ENCODE peak calls at places on chromosomes 16 and 17, in six cellular contexts. C is iPS DF 6.9, Q is AG10803, V is hepatocyte, G is gastrocnemius medialis, O is stomach. K is an unnamed sample.

GRCh38 chr16:85166699-85167588 is 54.7 kb upstream of the CIBAR2 start:
- DNase-seq in V (no peak), G (no peak), C (no peak), O (no peak), Q (no peak), K (no peak)

GRCh38 chr17:72393553-72393952 is 272.7 kb downstream of the SOX9 start:
- DNase-seq in Q (peak), C (no peak), V (no peak), O (no peak), G (no peak), K (no peak)

GRCh38 chr16:69435977-69436729 is 11.7 kb downstream of the CYB5B start:
- DNase-seq in Q (no peak), O (peak), V (no peak), C (no peak), G (no peak), K (peak)

GRCh38 chr16:8720080-8720966 is 45.9 kb downstream of the ABAT start:
- DNase-seq in V (peak), C (no peak), O (no peak), Q (no peak), G (no peak), K (peak)

GRCh38 chr17:58391302-58391984 is 25.9 kb downstream of the RNF43 start:
- DNase-seq in G (no peak), Q (no peak), C (no peak), O (peak), V (peak), K (no peak)

GRCh38 chr16:86512860-86513470 is 2.6 kb downstream of the FOXF1 start:
- DNase-seq in G (no peak), V (no peak), C (no peak), Q (no peak), O (no peak), K (peak)

GRCh38 chr16:28538733-28539596 is at the start of gene NUPR1:
- DNase-seq in V (peak), O (peak), Q (peak), G (peak), C (no peak), K (peak)

GRCh38 chr17:74528491-74529199 is 2.6 kb downstream of the CD300LB start:
- DNase-seq in V (no peak), Q (no peak), C (no peak), O (peak), G (peak), K (peak)

GRCh38 chr17:29663155-29663554 is 40.4 kb upstream of the CORO6 start:
- DNase-seq in G (peak), O (no peak), Q (peak), C (no peak), V (peak), K (no peak)

GRCh38 chr16:82580293-82580900 is 46.4 kb upstream of the CDH13 start:
- DNase-seq in C (no peak), Q (peak), G (peak), O (peak), V (peak), K (peak)

GRCh38 chr17:17352836-17353624 is 49.9 kb downstream of the NT5M start:
- DNase-seq in V (no peak), O (no peak), C (no peak), G (no peak), Q (no peak), K (peak)

GRCh38 chr16:12758670-12759558 is 44.8 kb downstream of the CPPED1 start:
- DNase-seq in Q (no peak), V (no peak), O (no peak), G (no peak), C (no peak), K (peak)

GRCh38 chr16:64408699-64409098 is 713.2 kb downstream of the CDH11 start:
- DNase-seq in G (no peak), V (no peak), Q (no peak), C (peak), O (no peak), K (no peak)

GRCh38 chr17:48630009-48630924 is 4.1 kb upstream of the HOXB9 start:
- DNase-seq in O (no peak), V (no peak), Q (no peak), C (no peak), G (no peak), K (peak)

GRCh38 chr17:57215317-57215716 is 41.0 kb upstream of the MSI2 start:
- DNase-seq in C (no peak), V (peak), G (peak), Q (no peak), O (peak), K (no peak)

GRCh38 chr17:29579866-29580771 is 9.3 kb downstream of the GIT1 start:
- DNase-seq in Q (peak), C (no peak), V (peak), G (peak), O (peak), K (peak)

GRCh38 chr17:7334938-7335538 is 1.3 kb upstream of the ACAP1 start:
- DNase-seq in C (no peak), O (no peak), V (no peak), Q (no peak), G (no peak), K (no peak)

GRCh38 chr17:21108651-21109050 is 18.1 kb upstream of the DHRS7B start:
- DNase-seq in G (no peak), V (no peak), C (no peak), O (no peak), Q (no peak), K (peak)

GRCh38 chr16:71357681-71358080 is 842 bp upstream of the CALB2 start:
- DNase-seq in Q (no peak), C (no peak), G (no peak), O (no peak), V (no peak), K (peak)

GRCh38 chr16:79757163-79757562 is 156.6 kb upstream of the MAF start:
- DNase-seq in G (no peak), Q (no peak), O (no peak), C (no peak), V (no peak), K (no peak)

GRCh38 chr16:10168258-10168657 is 14.0 kb downstream of the GRIN2A start:
- DNase-seq in O (no peak), V (no peak), C (no peak), Q (peak), G (no peak), K (no peak)

DNA sequence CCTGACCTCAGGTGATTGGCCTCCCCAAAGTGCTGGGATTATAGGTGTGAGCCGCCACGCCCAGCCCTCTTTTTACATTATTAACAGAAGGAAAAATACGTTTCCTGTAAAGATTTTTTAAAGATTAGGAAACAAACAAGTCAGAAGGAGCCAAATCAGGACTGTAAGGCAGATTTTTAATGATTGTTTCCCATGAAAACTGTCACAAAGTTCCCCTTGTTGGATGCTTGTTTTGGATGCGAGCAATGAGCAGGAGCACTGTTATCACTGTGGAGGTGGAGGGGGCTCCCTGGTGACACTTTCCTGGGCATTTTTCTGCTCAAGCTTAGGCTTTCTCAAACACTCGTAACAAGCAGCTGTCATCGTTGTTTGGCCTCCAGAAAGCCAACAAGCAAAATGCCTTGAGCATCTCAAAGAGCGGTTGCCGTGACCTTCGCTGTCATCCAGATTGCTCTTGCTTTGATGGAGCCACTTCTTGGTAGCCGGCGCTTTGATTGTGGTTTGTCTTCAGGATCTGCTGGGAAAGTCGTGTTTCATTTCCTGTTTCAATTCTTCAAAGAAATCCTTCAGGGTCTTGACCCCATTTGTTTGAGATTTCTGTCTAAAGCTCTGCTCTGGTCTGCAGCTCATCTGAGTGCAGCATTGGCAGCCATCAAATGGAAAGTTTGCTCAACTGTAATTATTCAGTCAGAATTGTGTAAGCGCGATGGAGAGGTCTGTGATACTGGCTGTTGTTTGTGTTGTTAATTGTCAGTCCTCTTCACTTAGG is 128.7 kb downstream of the RPTOR start:
- DNase-seq in O (no peak), G (no peak), V (no peak), C (no peak), Q (no peak), K (peak)
- H3K4me3 ChIP-seq in O (no peak), G (no peak), V (no peak), C (no peak), Q (no peak), K (no peak)

GRCh38 chr17:3827124-3827773 is 18.8 kb downstream of the NCBP3 start:
- DNase-seq in V (peak), O (peak), C (peak), Q (peak), G (peak), K (peak)

GRCh38 chr17:3821101-3821500 is 20.1 kb upstream of the ITGAE start:
- DNase-seq in V (no peak), G (no peak), Q (no peak), O (no peak), C (no peak), K (no peak)

GRCh38 chr17:3828852-3829232 is 17.2 kb downstream of the NCBP3 start:
- DNase-seq in V (no peak), G (no peak), Q (no peak), C (no peak), O (no peak), K (no peak)

GRCh38 chr17:3828151-3828851 is 17.7 kb downstream of the NCBP3 start:
- DNase-seq in C (no peak), Q (peak), V (no peak), G (peak), O (peak), K (no peak)

DNA sequence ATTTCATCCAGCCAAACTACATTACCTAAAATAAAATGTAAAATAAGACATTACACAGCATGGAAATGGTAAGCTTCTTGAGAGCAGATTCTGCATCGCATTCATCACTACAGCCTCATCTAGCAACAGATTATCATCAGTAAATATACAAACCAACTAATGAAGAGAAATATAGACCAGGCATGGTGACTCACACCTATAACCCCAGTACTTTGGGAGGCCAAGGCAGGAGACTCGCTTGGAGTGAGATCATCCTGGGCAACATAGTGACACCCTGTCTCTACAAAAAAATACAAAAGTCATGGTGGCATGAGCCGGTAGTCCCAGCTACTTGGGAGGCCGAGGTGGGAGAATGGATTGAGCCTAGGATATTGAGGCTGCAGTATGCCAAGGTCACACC is 19.9 kb downstream of the NCBP3 start:
- DNase-seq in Q (no peak), C (no peak), V (no peak), O (no peak), G (no peak), K (no peak)
- H3K4me3 ChIP-seq in Q (no peak), C (no peak), V (no peak), O (no peak), G (no peak), K (no peak)

GRCh38 chr16:67883872-67884261 is 818 bp upstream of the NRN1L start:
- DNase-seq in O (peak), V (peak), Q (no peak), G (peak), C (peak), K (peak)

GRCh38 chr16:67883146-67883871 is 1.4 kb upstream of the NRN1L start:
- DNase-seq in C (no peak), O (no peak), G (no peak), Q (peak), V (peak), K (no peak)

GRCh38 chr16:67885976-67886375 is 1.3 kb downstream of the NRN1L start:
- DNase-seq in O (no peak), C (no peak), G (no peak), V (no peak), Q (no peak), K (no peak)

GRCh38 chr16:67885545-67885944 is 860 bp downstream of the NRN1L start:
- DNase-seq in O (no peak), V (no peak), Q (no peak), G (no peak), C (no peak), K (peak)

GRCh38 chr16:67884684-67885083 is at the start of gene NRN1L:
- DNase-seq in Q (peak), G (peak), C (peak), O (peak), V (peak), K (peak)
- H3K4me3 ChIP-seq in Q (no peak), G (no peak), C (no peak), O (peak), V (no peak), K (no peak)

GRCh38 chr16:67892375-67892774 is 679 bp upstream of the PSKH1 start:
- DNase-seq in O (no peak), V (no peak), G (no peak), Q (no peak), C (no peak), K (no peak)
- H3K4me3 ChIP-seq in O (peak), V (no peak), G (peak), Q (peak), C (peak), K (peak)

DNA sequence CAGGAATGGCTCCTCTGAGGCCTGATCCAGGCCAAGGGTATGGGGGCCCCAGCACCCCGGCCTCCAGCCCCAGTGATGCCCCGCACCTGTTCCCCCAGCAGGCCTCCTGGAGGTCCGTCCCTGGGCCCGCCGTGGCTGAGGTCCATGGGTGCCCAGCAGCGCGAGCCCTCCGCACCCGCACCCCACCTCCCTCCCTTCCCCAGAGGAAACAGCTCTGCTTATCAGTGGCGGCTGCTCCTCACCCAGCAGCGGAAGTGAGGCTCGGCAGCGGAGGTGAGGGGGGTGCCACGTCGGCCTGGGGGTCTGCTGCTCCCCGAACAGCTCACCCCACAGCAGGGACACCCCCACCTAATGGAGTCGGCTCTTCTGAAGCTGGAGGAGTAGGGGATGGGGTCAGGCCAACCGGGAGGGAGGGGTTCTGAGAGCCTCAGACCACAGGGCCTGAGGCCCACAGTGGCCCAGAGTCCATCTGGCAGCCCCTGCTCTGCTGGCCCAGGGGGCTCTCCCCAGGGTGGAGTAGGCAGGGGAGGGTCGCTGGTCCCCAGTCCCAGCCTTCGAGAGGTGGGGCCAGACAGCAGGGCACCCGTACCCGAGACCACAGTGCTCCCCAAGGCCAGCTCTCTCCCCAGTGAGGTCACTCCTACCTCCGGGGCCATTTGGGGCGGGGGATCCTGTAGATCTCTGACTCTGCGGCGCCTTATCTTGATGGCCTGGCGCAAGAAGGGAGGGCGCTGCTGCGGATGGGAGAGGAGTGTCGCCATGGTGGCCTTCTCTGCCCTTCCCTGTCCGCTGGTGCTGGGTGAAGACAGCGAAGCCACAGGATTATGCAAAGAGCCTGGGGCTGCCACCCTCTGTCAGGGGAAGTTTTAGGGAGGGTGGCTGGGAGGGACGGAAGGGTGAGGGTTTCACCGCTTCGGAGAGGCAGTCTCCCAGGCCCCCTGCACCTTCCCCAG is at the start of gene UNC13D:
- DNase-seq in O (peak), V (no peak), C (no peak), Q (no peak), G (peak), K (no peak)
- H3K4me3 ChIP-seq in O (peak), V (no peak), C (no peak), Q (no peak), G (no peak), K (no peak)

GRCh38 chr17:46770818-46771600 is 47.5 kb downstream of the WNT3 start:
- DNase-seq in G (no peak), O (peak), V (peak), C (no peak), Q (peak), K (peak)
- H3K4me3 ChIP-seq in G (peak), O (peak), V (peak), C (peak), Q (peak), K (peak)

GRCh38 chr16:89140981-89141883 is 30.3 kb upstream of the CDH15 start:
- DNase-seq in V (no peak), Q (no peak), G (no peak), O (no peak), C (no peak), K (no peak)
- H3K4me3 ChIP-seq in V (no peak), Q (no peak), G (no peak), O (no peak), C (no peak), K (no peak)

DNA sequence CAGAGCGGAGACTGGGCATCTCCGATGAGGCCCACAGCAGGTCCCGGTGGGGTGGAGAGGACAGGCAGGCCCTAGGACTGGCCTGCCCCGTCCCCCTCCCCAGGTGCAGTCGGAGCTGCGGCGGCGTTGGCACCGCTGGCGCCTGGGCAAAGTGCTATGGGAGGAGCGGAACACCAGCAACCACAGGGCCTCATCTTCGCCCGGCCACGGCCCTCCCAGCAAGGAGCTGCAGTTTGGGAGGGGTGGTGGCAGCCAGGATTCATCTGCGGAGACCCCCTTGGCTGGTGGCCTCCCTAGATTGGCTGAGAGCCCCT is 9.4 kb downstream of the GCGR start:
- DNase-seq in O (no peak), C (no peak), V (no peak), Q (no peak), G (no peak), K (no peak)
- H3K4me3 ChIP-seq in O (no peak), C (no peak), V (no peak), Q (no peak), G (no peak), K (no peak)

GRCh38 chr16:15856901-15857778 is at the start of gene MYH11:
- DNase-seq in V (no peak), O (no peak), C (no peak), Q (no peak), G (no peak), K (peak)
- H3K4me3 ChIP-seq in V (peak), O (peak), C (peak), Q (peak), G (peak), K (peak)

K was measured in endodermal cell.